ENCODE peak calls at places on chromosomes 13 and 19, in six cellular contexts. C is psoas muscle, E is amygdala, M is Caki2, O is left colon, W is left ventricle myocardium inferior. R is an unnamed sample.

GRCh38 chr13:98741741-98742435 is 10.6 kb downstream of the SLC15A1 start:
- DNase-seq in C (no peak), E (no peak), M (no peak), O (no peak), W (no peak), R (no peak)

GRCh38 chr13:39575641-39576238 is 27.3 kb downstream of the LHFPL6 start:
- DNase-seq in C (no peak), E (no peak), M (no peak), O (no peak), W (no peak), R (no peak)

GRCh38 chr19:16566161-16566560 is 6.1 kb downstream of the SLC35E1 start:
- DNase-seq in C (no peak), E (no peak), M (no peak), O (no peak), W (no peak), R (no peak)

GRCh38 chr13:59208405-59209195 is 955.1 kb downstream of the DIAPH3 start:
- DNase-seq in C (no peak), E (no peak), M (no peak), O (no peak), W (no peak), R (no peak)

GRCh38 chr19:10270180-10270615 is 722 bp upstream of the ICAM1 start:
- DNase-seq in C (peak), E (no peak), M (no peak), O (peak), W (peak), R (no peak)

GRCh38 chr13:33963134-33963533 is 145.2 kb downstream of the RFC3 start:
- DNase-seq in C (no peak), E (no peak), M (no peak), O (no peak), W (no peak), R (no peak)

GRCh38 chr19:19866599-19867248 is 1.0 kb downstream of the ZNF253 start:
- DNase-seq in C (no peak), E (no peak), M (peak), O (peak), W (no peak), R (no peak)

GRCh38 chr13:36758345-36758744 is 60.7 kb upstream of the RFXAP start:
- DNase-seq in C (no peak), E (no peak), M (no peak), O (no peak), W (no peak), R (no peak)

GRCh38 chr13:48975101-48975925 is at the start of gene FNDC3A:
- DNase-seq in C (peak), E (no peak), M (peak), O (peak), W (peak), R (peak)

GRCh38 chr19:55488986-55489710 is 912 bp downstream of the SSC5D start:
- DNase-seq in C (no peak), E (no peak), M (no peak), O (peak), W (no peak), R (no peak)

GRCh38 chr19:11278670-11279069 is 16.3 kb upstream of the DOCK6 start:
- DNase-seq in C (no peak), E (no peak), M (no peak), O (no peak), W (no peak), R (peak)

GRCh38 chr13:110907951-110908898 is 6.6 kb downstream of the ANKRD10 start:
- DNase-seq in C (no peak), E (no peak), M (peak), O (peak), W (no peak), R (no peak)

GRCh38 chr19:4057913-4058695 is 8.6 kb downstream of the ZBTB7A start:
- DNase-seq in C (peak), E (no peak), M (peak), O (peak), W (peak), R (peak)

GRCh38 chr13:34207872-34208271 is 389.9 kb downstream of the RFC3 start:
- DNase-seq in C (no peak), E (no peak), M (no peak), O (no peak), W (no peak), R (no peak)

GRCh38 chr13:26095846-26096245 is 44.0 kb upstream of the SHISA2 start:
- DNase-seq in C (no peak), E (no peak), M (no peak), O (no peak), W (no peak), R (no peak)

GRCh38 chr13:91946498-91947070 is 548.2 kb downstream of the GPC5 start:
- DNase-seq in C (no peak), E (no peak), M (peak), O (no peak), W (no peak), R (no peak)

GRCh38 chr19:49468746-49469447 is 5.1 kb upstream of the FLT3LG start:
- DNase-seq in C (peak), E (no peak), M (peak), O (peak), W (peak), R (no peak)

GRCh38 chr13:44837250-44837649 is 152.0 kb downstream of the NUFIP1 start:
- DNase-seq in C (no peak), E (no peak), M (no peak), O (no peak), W (no peak), R (no peak)